ENCODE peak calls at places on chromosomes 11 and 22, in seven cellular contexts. E is astrocyte of the cerebellum, R is breast epithelium, P is psoas muscle, B is heart left ventricle, A is tibial nerve, Y is AG04450. V is an unnamed sample.

GRCh38 chr22:37488337-37489135 is 2.4 kb upstream of the MFNG start:
- DNase-seq in E (no peak), R (no peak), P (no peak), B (no peak), A (no peak), Y (no peak), V (no peak)

GRCh38 chr11:6320411-6321207 is at the start of gene CAVIN3:
- DNase-seq in E (peak), R (peak), P (peak), B (peak), A (peak), Y (peak), V (peak)

GRCh38 chr11:12235549-12235944 is 125.2 kb downstream of the MICAL2 start:
- DNase-seq in E (no peak), R (no peak), P (no peak), B (no peak), A (no peak), Y (no peak), V (no peak)

GRCh38 chr11:60005360-60005759 is 11.6 kb upstream of the OOSP4B start:
- DNase-seq in E (no peak), R (no peak), P (no peak), B (no peak), A (no peak), Y (no peak), V (no peak)

GRCh38 chr11:21476588-21476987 is 716.3 kb upstream of the ANO5 start:
- DNase-seq in E (no peak), R (no peak), P (no peak), B (no peak), A (no peak), Y (no peak), V (no peak)

GRCh38 chr11:64281957-64282770 is 2.3 kb downstream of the BAD start:
- DNase-seq in E (no peak), R (no peak), P (no peak), B (no peak), A (no peak), Y (no peak), V (no peak)

GRCh38 chr11:95490625-95491024 is 259.6 kb upstream of the SESN3 start:
- DNase-seq in E (no peak), R (no peak), P (no peak), B (no peak), A (no peak), Y (no peak), V (no peak)

GRCh38 chr11:16909375-16910035 is 104.7 kb downstream of the PLEKHA7 start:
- DNase-seq in E (no peak), R (no peak), P (no peak), B (no peak), A (no peak), Y (no peak), V (no peak)

GRCh38 chr11:96145163-96145585 is 197.8 kb downstream of the MAML2 start:
- DNase-seq in E (no peak), R (no peak), P (no peak), B (no peak), A (no peak), Y (no peak), V (no peak)

GRCh38 chr22:44815099-44816070 is 63.0 kb downstream of the ARHGAP8 start:
- DNase-seq in E (no peak), R (no peak), P (no peak), B (peak), A (no peak), Y (no peak), V (no peak)

GRCh38 chr11:61279934-61280656 is 15.0 kb downstream of the VWCE start:
- DNase-seq in E (peak), R (no peak), P (no peak), B (no peak), A (no peak), Y (no peak), V (no peak)

GRCh38 chr22:28949788-28950187 is 66.4 kb downstream of the ZNRF3 start:
- DNase-seq in E (no peak), R (no peak), P (no peak), B (no peak), A (no peak), Y (no peak), V (no peak)

GRCh38 chr11:88414981-88415391 is 77.5 kb upstream of the CTSC start:
- DNase-seq in E (no peak), R (no peak), P (no peak), B (no peak), A (no peak), Y (no peak), V (no peak)

GRCh38 chr11:130118636-130119387 is 40.8 kb upstream of the ST14 start:
- DNase-seq in E (no peak), R (no peak), P (no peak), B (no peak), A (no peak), Y (no peak), V (no peak)

GRCh38 chr11:12150831-12151382 is 40.5 kb downstream of the MICAL2 start:
- DNase-seq in E (no peak), R (no peak), P (no peak), B (no peak), A (no peak), Y (no peak), V (no peak)

GRCh38 chr11:127454856-127455255 is 454.3 kb upstream of the KIRREL3 start:
- DNase-seq in E (no peak), R (no peak), P (no peak), B (no peak), A (no peak), Y (no peak), V (no peak)

GRCh38 chr11:72932132-72932570 is 117.9 kb downstream of the ATG16L2 start:
- DNase-seq in E (peak), R (no peak), P (no peak), B (no peak), A (no peak), Y (peak), V (no peak)

GRCh38 chr11:112166561-112166960 is 611 bp upstream of the TEX12 start:
- DNase-seq in E (no peak), R (no peak), P (no peak), B (no peak), A (no peak), Y (no peak), V (no peak)

GRCh38 chr11:29685361-29685760 is 331.5 kb downstream of the KCNA4 start:
- DNase-seq in E (no peak), R (no peak), P (no peak), B (no peak), A (no peak), Y (no peak), V (no peak)

GRCh38 chr11:58659404-58659803 is 36.9 kb downstream of the CNTF start:
- DNase-seq in E (no peak), R (no peak), P (no peak), B (no peak), A (no peak), Y (no peak), V (no peak)

GRCh38 chr11:128172046-128172878 is 415.1 kb downstream of the ETS1 start:
- DNase-seq in E (peak), R (peak), P (peak), B (peak), A (peak), Y (peak), V (peak)

GRCh38 chr11:124867700-124868099 is 2.5 kb downstream of the ROBO3 start:
- DNase-seq in E (peak), R (no peak), P (no peak), B (no peak), A (no peak), Y (no peak), V (peak)

GRCh38 chr22:35459423-35459894 is 59.5 kb downstream of the MCM5 start:
- DNase-seq in E (no peak), R (no peak), P (no peak), B (no peak), A (no peak), Y (no peak), V (no peak)

GRCh38 chr11:6357222-6357621 is 33.1 kb upstream of the SMPD1 start:
- DNase-seq in E (peak), R (peak), P (peak), B (peak), A (no peak), Y (peak), V (no peak)

GRCh38 chr11:86152006-86152862 is 83.3 kb upstream of the PICALM start:
- DNase-seq in E (no peak), R (peak), P (no peak), B (no peak), A (no peak), Y (no peak), V (no peak)

GRCh38 chr11:123330071-123330470 is 100.0 kb upstream of the GRAMD1B start:
- DNase-seq in E (no peak), R (peak), P (no peak), B (no peak), A (no peak), Y (no peak), V (no peak)

GRCh38 chr11:102669664-102670063 is 35.9 kb downstream of the MMP27 start:
- DNase-seq in E (no peak), R (no peak), P (no peak), B (no peak), A (no peak), Y (no peak), V (no peak)

GRCh38 chr11:12949456-12949855 is 59.7 kb upstream of the RASSF10 start:
- DNase-seq in E (no peak), R (no peak), P (no peak), B (no peak), A (no peak), Y (no peak), V (no peak)

GRCh38 chr11:69938206-69938605 is 119.0 kb upstream of the FGF3 start:
- DNase-seq in E (no peak), R (no peak), P (no peak), B (no peak), A (no peak), Y (no peak), V (no peak)

GRCh38 chr11:6027501-6027900 is 3.1 kb downstream of the OR56A1 start:
- DNase-seq in E (no peak), R (no peak), P (no peak), B (no peak), A (no peak), Y (no peak), V (no peak)

GRCh38 chr11:48210052-48210451 is 6.6 kb upstream of the OR4B1 start:
- DNase-seq in E (no peak), R (no peak), P (no peak), B (no peak), A (no peak), Y (no peak), V (no peak)
- TF ChIP-seq CTCF in E (no peak), R (no peak), P (no peak), B (no peak), A (no peak), Y (peak), V (no peak)

DNA sequence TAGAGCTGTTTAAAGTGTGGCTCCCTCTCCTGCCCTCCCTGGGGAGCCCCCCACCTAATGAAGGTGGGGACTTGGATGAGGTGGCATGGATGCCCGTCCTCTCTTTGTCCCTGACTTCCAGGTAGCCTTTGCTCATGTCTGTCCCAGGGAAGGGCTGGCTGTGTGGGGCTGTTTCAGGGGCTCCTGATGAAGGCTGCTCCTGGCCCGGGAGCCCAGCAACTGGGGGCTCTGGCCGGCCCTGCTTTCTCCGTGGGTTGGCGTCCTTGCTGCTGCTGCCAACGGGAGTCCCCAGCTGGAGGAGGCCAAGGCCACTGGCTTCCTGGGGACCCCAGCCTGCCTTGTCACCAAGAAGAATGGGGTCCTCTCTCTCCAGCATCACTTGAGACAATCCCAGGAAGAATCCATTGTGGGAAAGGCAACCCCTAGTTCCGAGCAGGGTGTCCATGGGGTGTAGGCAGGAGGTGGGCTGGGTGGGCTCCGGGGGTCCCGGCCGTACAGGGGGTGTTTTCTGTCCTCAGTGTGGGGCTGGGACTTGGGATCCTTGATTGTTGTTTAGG is 13.2 kb downstream of the GRAMD4 start:
- DNase-seq in E (no peak), R (no peak), P (no peak), B (no peak), A (no peak), Y (no peak), V (no peak)
- TF ChIP-seq CTCF in E (no peak), R (no peak), P (no peak), B (no peak), A (no peak), Y (no peak), V (no peak)

GRCh38 chr11:117468888-117469287 is 141.2 kb downstream of the CEP164 start:
- DNase-seq in E (no peak), R (no peak), P (no peak), B (no peak), A (no peak), Y (no peak), V (no peak)
- TF ChIP-seq CTCF in E (no peak), R (no peak), P (no peak), B (no peak), A (no peak), Y (no peak), V (no peak)

DNA sequence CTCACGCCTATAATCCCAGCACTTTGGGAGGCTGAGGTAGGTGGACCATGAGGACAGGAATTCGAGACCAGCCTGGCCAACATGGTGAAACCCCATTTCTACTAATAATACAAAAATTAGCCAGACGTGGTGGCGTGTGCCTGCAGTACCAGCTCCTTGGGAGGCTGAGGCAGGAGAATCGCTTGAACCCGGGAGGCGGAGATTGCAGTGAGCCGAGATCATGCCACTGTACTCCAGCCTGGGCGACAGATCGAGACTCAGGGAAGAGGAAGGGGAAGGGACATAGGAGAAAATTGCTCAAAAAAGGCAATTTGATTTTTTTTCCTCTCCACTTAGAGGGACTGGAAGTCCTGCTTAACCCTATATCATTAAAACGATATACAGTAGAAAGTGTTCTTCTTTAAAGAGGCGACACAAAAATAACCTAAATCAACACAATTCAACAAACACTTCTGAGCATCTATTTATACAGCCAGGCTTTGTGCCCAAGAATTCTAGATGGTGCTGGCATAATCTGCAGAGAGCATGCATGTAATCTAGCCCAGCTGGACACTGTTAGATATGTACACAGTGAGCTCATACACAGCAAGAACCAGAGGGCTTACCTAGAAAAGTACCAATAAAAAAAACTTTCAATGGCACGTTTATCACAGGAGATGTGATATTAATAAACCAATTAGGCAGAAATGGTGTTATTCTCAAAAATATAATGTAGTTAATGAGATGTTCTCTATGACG is 20.9 kb upstream of the DENND5A start:
- DNase-seq in E (no peak), R (no peak), P (no peak), B (no peak), A (no peak), Y (no peak), V (no peak)
- TF ChIP-seq CTCF in E (no peak), R (no peak), P (no peak), B (no peak), A (no peak), Y (no peak), V (no peak)

V was measured in mucosa of descending colon.